ENCODE peak calls at places on chromosomes 11 and 22, in four cellular contexts. O is OCI-LY7, T is mucosa of descending colon, L is AG09309. G is an unnamed sample.

GRCh38 chr11:46879056-46879585 is 33.0 kb upstream of the CKAP5 start:
- DNase-seq in O (no peak), T (no peak), L (no peak), G (no peak)

GRCh38 chr22:21591695-21592094 is 24.2 kb downstream of the UBE2L3 start:
- DNase-seq in O (no peak), T (no peak), L (no peak), G (no peak)

GRCh38 chr11:93564895-93565294 is 21.7 kb upstream of the SMCO4 start:
- DNase-seq in O (no peak), T (no peak), L (no peak), G (no peak)

GRCh38 chr22:21972293-21972779 is 10.3 kb downstream of the TOP3B start:
- DNase-seq in O (peak), T (peak), L (no peak), G (peak)

GRCh38 chr11:1823376-1824220 is 11.2 kb upstream of the SYT8 start:
- DNase-seq in O (no peak), T (no peak), L (no peak), G (no peak)

GRCh38 chr11:34379081-34379480 is 21.3 kb upstream of the ABTB2 start:
- DNase-seq in O (no peak), T (no peak), L (no peak), G (no peak)

GRCh38 chr11:9747816-9748215 is 83.9 kb downstream of the SWAP70 start:
- DNase-seq in O (peak), T (no peak), L (no peak), G (no peak)

GRCh38 chr11:19241260-19242183 is 777 bp upstream of the E2F8 start:
- DNase-seq in O (peak), T (peak), L (no peak), G (no peak)

GRCh38 chr11:776459-777287 is 614 bp downstream of the GATD1 start:
- DNase-seq in O (peak), T (peak), L (no peak), G (peak)

GRCh38 chr11:72832301-72833082 is 18.3 kb downstream of the ATG16L2 start:
- DNase-seq in O (no peak), T (no peak), L (no peak), G (no peak)

GRCh38 chr11:36509265-36509664 is 807 bp downstream of the TRAF6 start:
- DNase-seq in O (peak), T (no peak), L (no peak), G (no peak)

DNA sequence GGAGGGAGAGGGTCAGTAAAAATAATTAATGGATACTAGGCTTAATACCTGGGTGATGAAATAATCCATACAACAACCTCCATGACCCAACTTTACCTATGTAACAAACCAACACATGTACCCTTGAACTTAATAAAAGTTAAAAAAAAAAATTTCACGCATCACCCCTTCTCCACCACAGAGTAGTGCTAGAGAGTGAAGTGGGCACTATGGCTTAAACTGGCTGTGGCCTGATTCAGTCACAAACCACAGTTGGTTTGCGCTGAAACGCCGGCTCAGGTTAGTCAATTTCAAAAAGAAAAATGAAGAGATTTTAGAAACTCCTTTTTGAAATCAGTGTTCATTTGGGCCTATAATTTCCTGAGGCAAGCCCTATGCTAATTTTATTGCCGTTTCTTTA is 144.3 kb downstream of the TRPC6 start:
- DNase-seq in O (no peak), T (no peak), L (no peak), G (no peak)
- TF ChIP-seq CTCF in O (peak), T (no peak), L (no peak), G (no peak)

GRCh38 chr11:68857037-68857586 is 15.4 kb upstream of the CPT1A start:
- DNase-seq in O (no peak), T (no peak), L (no peak), G (no peak)
- TF ChIP-seq CTCF in O (no peak), T (no peak), L (no peak), G (no peak)

DNA sequence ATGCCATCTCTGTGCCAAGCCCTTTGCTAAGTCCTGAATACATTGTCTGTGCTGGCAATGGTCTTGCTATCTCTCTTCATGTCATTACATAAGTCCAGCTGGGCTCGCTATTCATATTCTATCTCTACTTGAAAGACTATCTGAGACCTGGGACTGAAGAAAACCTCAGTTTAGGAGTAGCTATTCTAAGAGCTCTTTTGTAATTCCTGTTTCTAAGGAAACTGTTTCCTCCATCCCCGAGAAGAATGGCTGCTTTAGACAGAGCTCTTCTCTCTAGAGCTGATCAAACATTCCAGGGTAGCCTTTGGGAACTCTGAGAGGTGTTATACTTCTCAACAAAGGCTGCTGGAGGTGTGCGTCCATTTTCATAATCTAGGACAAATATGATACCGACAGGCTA is 33.0 kb downstream of the SLC17A6 start:
- DNase-seq in O (no peak), T (no peak), L (no peak), G (no peak)
- TF ChIP-seq CTCF in O (no peak), T (no peak), L (no peak), G (no peak)

GRCh38 chr11:31882951-31883392 is 71.8 kb upstream of the PAX6 start:
- DNase-seq in O (no peak), T (no peak), L (no peak), G (no peak)

GRCh38 chr11:31884080-31884479 is 73.0 kb upstream of the PAX6 start:
- DNase-seq in O (peak), T (no peak), L (no peak), G (no peak)

GRCh38 chr11:31883435-31883834 is 72.3 kb upstream of the PAX6 start:
- DNase-seq in O (no peak), T (no peak), L (no peak), G (no peak)

GRCh38 chr11:31881825-31882224 is 70.7 kb upstream of the PAX6 start:
- DNase-seq in O (no peak), T (no peak), L (no peak), G (no peak)

DNA sequence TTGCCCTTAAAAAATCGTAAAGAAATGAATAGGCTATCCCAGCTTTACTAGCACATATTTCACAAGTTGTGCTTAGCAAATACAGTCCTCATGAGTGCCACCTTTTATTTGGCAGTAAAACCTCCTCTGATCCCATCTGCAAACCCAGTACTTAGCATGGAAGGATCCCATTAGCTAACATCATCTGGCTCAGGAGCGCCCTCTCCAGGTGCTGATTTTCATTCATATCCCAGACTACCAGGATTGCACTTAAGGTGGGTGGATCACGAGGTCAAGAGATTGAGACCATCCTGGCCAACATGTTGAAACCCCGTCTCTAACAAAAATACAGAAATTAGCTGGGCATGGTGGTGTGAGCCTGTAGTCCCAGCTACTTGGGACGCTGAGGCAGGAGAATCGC is 76.1 kb upstream of the PAX6 start:
- DNase-seq in O (no peak), T (no peak), L (no peak), G (no peak)
- TF ChIP-seq CTCF in O (peak), T (no peak), L (no peak), G (peak)

DNA sequence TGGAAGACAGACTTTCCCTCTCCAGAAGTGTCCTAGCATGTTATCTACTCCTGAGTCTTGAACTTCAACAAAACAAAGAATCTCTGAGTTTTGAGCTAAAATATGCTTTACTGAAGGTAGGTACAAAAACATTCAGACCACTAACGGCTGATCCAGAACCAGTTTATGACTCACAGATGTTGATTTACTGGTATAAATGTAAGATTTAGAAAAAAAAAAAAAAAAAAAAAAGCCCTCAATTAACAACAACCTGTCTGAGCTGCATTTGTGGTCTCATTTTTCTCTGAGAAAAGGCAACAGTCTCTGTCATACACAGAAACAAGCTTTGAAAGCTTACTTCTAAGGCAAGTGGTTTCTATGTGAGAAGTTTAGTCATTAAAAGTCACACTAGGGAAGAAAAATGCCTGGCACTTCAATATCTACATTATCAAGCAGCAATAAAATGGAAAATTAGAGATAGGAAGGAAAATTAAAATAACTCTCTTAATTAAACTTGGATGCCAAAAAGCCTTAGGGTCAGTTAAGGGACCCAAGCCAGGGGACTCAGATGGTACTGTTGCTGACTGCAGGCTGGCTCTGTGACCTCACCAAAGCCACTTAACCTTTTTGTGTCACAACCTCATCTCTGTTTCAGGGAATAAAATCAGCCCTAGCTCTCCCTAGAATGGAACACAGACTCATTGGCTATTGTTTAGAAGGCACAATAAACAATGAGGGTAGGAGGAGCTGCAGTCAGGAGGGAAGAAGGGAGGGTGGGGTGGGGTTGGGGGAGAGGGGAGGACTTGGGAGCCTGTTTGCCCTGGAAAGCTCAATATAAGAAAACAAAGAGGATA is 61.7 kb downstream of the ETS1 start:
- DNase-seq in O (no peak), T (no peak), L (no peak), G (no peak)
- TF ChIP-seq CTCF in O (no peak), T (no peak), L (no peak), G (no peak)

DNA sequence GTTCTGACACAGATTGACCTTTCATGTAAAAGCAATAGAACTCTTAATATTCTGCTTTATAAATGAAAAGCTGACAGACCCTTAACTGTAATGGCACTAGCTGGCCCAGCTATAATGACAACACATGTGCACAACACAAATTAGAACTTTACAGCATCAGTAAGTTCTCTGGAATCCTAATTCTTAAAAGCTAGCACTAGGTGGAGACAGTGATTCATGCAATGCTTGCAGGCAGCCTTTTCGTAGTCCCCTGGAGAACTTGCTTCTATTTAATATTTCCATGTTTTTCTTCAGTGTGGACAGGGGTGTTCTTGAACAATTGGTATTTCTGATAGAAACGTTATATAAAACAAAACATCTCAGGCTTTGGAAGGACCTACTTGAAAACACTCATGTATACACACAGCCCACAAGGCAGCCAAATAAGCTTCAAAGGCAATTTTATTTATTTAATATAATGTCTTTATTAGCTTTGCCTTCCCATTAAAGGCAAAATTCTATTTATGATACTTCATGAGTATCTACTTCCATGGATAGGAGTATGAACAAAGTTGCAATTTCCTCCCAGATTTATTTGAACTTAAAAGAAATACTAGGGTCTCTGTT is 374.3 kb upstream of the MPPED2 start:
- DNase-seq in O (peak), T (no peak), L (peak), G (no peak)
- TF ChIP-seq CTCF in O (peak), T (no peak), L (peak), G (peak)

GRCh38 chr11:20592741-20593140 is 6.7 kb upstream of the SLC6A5 start:
- DNase-seq in O (no peak), T (no peak), L (no peak), G (no peak)
- TF ChIP-seq CTCF in O (no peak), T (no peak), L (no peak), G (no peak)